ENCODE peak calls at places on chromosome 20, in eight cellular contexts. C is thoracic aorta; W is mammary epithelial cell; J is lower lobe of right lung; E is A549; G is DND-41; N is cardiac muscle cell; R is CD4-positive, CD25-positive, alpha-beta regulatory T cell. K is an unnamed sample. For H3K4me1, the result is how much of the 10 kb centered on the place peaks cover.

GRCh38 chr20:38337561-38338140 is 8.6 kb upstream of the LBP start:
- DNase-seq in C (no peak), W (peak), J (no peak), E (peak), G (no peak), N (peak), R (no peak), K (peak)

GRCh38 chr20:33370296-33370695 is 31.0 kb downstream of the CDK5RAP1 start:
- DNase-seq in C (no peak), W (no peak), J (no peak), E (no peak), G (no peak), N (no peak), R (peak), K (peak)

GRCh38 chr20:2234788-2235187 is 61.0 kb upstream of the TGM3 start:
- DNase-seq in C (no peak), W (no peak), J (no peak), E (no peak), G (no peak), N (no peak), R (no peak), K (no peak)

GRCh38 chr20:18991012-18991411 is 177.4 kb downstream of the SCP2D1 start:
- DNase-seq in C (no peak), W (no peak), J (no peak), E (no peak), G (no peak), N (no peak), R (no peak), K (no peak)

GRCh38 chr20:40689100-40689942 is at the start of gene MAFB:
- DNase-seq in C (peak), W (peak), J (peak), E (peak), G (peak), N (peak), R (no peak), K (peak)

GRCh38 chr20:38214871-38215788 is 45.4 kb downstream of the KIAA1755 start:
- DNase-seq in C (no peak), W (no peak), J (no peak), E (no peak), G (no peak), N (no peak), R (no peak), K (no peak)

GRCh38 chr20:41086402-41087324 is 50.7 kb upstream of the PLCG1 start:
- DNase-seq in C (no peak), W (peak), J (no peak), E (no peak), G (no peak), N (no peak), R (no peak), K (no peak)

GRCh38 chr20:47380481-47380880 is 24.0 kb upstream of the ZMYND8 start:
- DNase-seq in C (no peak), W (no peak), J (no peak), E (no peak), G (no peak), N (no peak), R (no peak), K (no peak)

GRCh38 chr20:19944772-19945459 is 72.2 kb upstream of the NAA20 start:
- DNase-seq in C (no peak), W (peak), J (no peak), E (no peak), G (no peak), N (no peak), R (no peak), K (no peak)

GRCh38 chr20:48948612-48949011 is 27.1 kb downstream of the ARFGEF2 start:
- DNase-seq in C (no peak), W (no peak), J (no peak), E (no peak), G (no peak), N (no peak), R (no peak), K (no peak)

GRCh38 chr20:41616228-41616627 is 1.9 kb downstream of the CHD6 start:
- DNase-seq in C (no peak), W (no peak), J (no peak), E (no peak), G (no peak), N (no peak), R (no peak), K (no peak)

GRCh38 chr20:25272223-25273000 is 24.5 kb downstream of the PYGB start:
- DNase-seq in C (no peak), W (no peak), J (peak), E (no peak), G (no peak), N (no peak), R (no peak), K (no peak)

GRCh38 chr20:7843613-7844012 is 96.6 kb downstream of the HAO1 start:
- DNase-seq in C (no peak), W (peak), J (no peak), E (no peak), G (no peak), N (no peak), R (no peak), K (peak)

GRCh38 chr20:60788070-60788469 is 464.0 kb upstream of the CDH4 start:
- DNase-seq in C (no peak), W (no peak), J (no peak), E (no peak), G (no peak), N (no peak), R (no peak), K (no peak)

GRCh38 chr20:38063911-38064310 is 30.4 kb downstream of the RPRD1B start:
- DNase-seq in C (no peak), W (no peak), J (no peak), E (no peak), G (no peak), N (no peak), R (no peak), K (no peak)

GRCh38 chr20:47502801-47503239 is 1.1 kb downstream of the NCOA3 start:
- DNase-seq in C (no peak), W (peak), J (no peak), E (peak), G (peak), N (peak), R (no peak), K (peak)

GRCh38 chr20:56328861-56329260 is 29.9 kb upstream of the FAM210B start:
- DNase-seq in C (no peak), W (peak), J (no peak), E (no peak), G (peak), N (peak), R (no peak), K (no peak)

GRCh38 chr20:39861381-39861780 is 827.7 kb downstream of the MAFB start:
- DNase-seq in C (no peak), W (no peak), J (no peak), E (no peak), G (no peak), N (no peak), R (no peak), K (no peak)

GRCh38 chr20:41141153-41141815 is 3.9 kb downstream of the PLCG1 start:
- DNase-seq in C (no peak), W (no peak), J (no peak), E (no peak), G (no peak), N (no peak), R (no peak), K (no peak)

GRCh38 chr20:3101737-3102574 is 17.4 kb upstream of the AVP start:
- DNase-seq in C (no peak), W (no peak), J (no peak), E (no peak), G (peak), N (no peak), R (peak), K (no peak)

GRCh38 chr20:11090751-11091150 is 417.0 kb upstream of the JAG1 start:
- DNase-seq in C (no peak), W (no peak), J (no peak), E (no peak), G (no peak), N (no peak), R (no peak), K (no peak)

GRCh38 chr20:58716476-58717277 is 24.1 kb downstream of the NPEPL1 start:
- DNase-seq in C (no peak), W (no peak), J (no peak), E (no peak), G (peak), N (no peak), R (no peak), K (peak)

GRCh38 chr20:17504326-17504897 is 26.8 kb downstream of the BFSP1 start:
- DNase-seq in C (no peak), W (no peak), J (no peak), E (no peak), G (no peak), N (no peak), R (no peak), K (peak)

GRCh38 chr20:39016496-39016895 is 54.4 kb downstream of the DHX35 start:
- DNase-seq in C (no peak), W (peak), J (no peak), E (no peak), G (no peak), N (no peak), R (no peak), K (no peak)

GRCh38 chr20:59657459-59658046 is 53.2 kb downstream of the PHACTR3 start:
- DNase-seq in C (no peak), W (no peak), J (no peak), E (no peak), G (no peak), N (no peak), R (no peak), K (no peak)

GRCh38 chr20:13008761-13009681 is at the start of gene SPTLC3:
- DNase-seq in C (no peak), W (peak), J (no peak), E (no peak), G (no peak), N (peak), R (no peak), K (peak)

GRCh38 chr20:25178563-25179438 is 16.7 kb upstream of the ENTPD6 start:
- DNase-seq in C (no peak), W (peak), J (peak), E (peak), G (peak), N (peak), R (no peak), K (no peak)

GRCh38 chr20:36607586-36608387 is 2.2 kb downstream of the RAB5IF start:
- DNase-seq in C (no peak), W (peak), J (no peak), E (peak), G (no peak), N (no peak), R (no peak), K (peak)

GRCh38 chr20:8642247-8642646 is 426.6 kb upstream of the PLCB4 start:
- DNase-seq in C (no peak), W (peak), J (no peak), E (no peak), G (no peak), N (no peak), R (no peak), K (no peak)

GRCh38 chr20:4633780-4634179 is 87.9 kb upstream of the PRND start:
- DNase-seq in C (no peak), W (peak), J (no peak), E (no peak), G (no peak), N (no peak), R (no peak), K (no peak)

GRCh38 chr20:31815408-31816188 is 3.6 kb upstream of the MYLK2 start:
- DNase-seq in C (no peak), W (no peak), J (no peak), E (no peak), G (no peak), N (peak), R (no peak), K (no peak)

GRCh38 chr20:20741067-20742045 is 28.9 kb upstream of the RALGAPA2 start:
- DNase-seq in C (no peak), W (no peak), J (no peak), E (no peak), G (no peak), N (no peak), R (no peak), K (no peak)

GRCh38 chr20:47188540-47188939 is 168.0 kb downstream of the ZMYND8 start:
- DNase-seq in C (no peak), W (no peak), J (no peak), E (no peak), G (peak), N (no peak), R (no peak), K (no peak)

GRCh38 chr20:24992420-24993205 is at the start of gene APMAP:
- DNase-seq in C (peak), W (peak), J (peak), E (peak), G (peak), N (peak), R (peak), K (peak)

GRCh38 chr20:3777726-3778629 is 3.3 kb downstream of the SPEF1 start:
- DNase-seq in C (no peak), W (peak), J (peak), E (peak), G (no peak), N (peak), R (peak), K (peak)

GRCh38 chr20:58711266-58712051 is 18.9 kb downstream of the NPEPL1 start:
- DNase-seq in C (no peak), W (no peak), J (no peak), E (no peak), G (no peak), N (no peak), R (no peak), K (peak)

GRCh38 chr20:36845288-36845969 is 30.5 kb upstream of the TLDC2 start:
- DNase-seq in C (no peak), W (no peak), J (no peak), E (no peak), G (no peak), N (no peak), R (no peak), K (no peak)

GRCh38 chr20:62605236-62605948 is 36.9 kb upstream of the SLCO4A1 start:
- DNase-seq in C (no peak), W (no peak), J (no peak), E (no peak), G (no peak), N (no peak), R (no peak), K (no peak)
- H3K4me1 ChIP-seq in C (under half), W (under half), J (half or more), E (under half), G (under half), N (under half), R (under half), K (under half)

GRCh38 chr20:61802721-61803311 is 262.9 kb downstream of the TAF4 start:
- DNase-seq in C (no peak), W (peak), J (peak), E (no peak), G (no peak), N (no peak), R (no peak), K (no peak)
- H3K4me1 ChIP-seq in C (under half), W (under half), J (under half), E (under half), G (under half), N (under half), R (under half), K (under half)

DNA sequence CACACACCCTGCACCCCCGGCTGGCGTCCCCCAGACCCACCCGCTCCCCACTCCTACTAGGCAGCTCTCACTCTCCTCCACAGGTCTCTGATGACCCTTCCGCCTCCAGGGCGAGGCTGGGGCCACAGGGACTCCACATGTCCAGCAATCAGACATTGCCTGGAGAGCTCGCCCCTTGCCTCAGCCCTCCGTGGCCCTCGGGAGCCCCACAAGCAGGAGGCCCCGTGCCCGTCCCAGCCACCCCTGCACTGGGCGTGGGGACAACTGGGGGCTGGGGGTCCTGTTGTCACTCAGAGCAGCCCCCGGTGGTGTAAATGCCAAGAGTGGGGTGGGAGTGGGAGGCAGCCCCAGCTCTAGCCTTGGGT is 1.5 kb downstream of the COL20A1 start:
- DNase-seq in C (no peak), W (no peak), J (no peak), E (no peak), G (no peak), N (no peak), R (no peak), K (no peak)
- H3K4me1 ChIP-seq in C (under half), W (under half), J (under half), E (under half), G (under half), N (under half), R (under half), K (under half)

DNA sequence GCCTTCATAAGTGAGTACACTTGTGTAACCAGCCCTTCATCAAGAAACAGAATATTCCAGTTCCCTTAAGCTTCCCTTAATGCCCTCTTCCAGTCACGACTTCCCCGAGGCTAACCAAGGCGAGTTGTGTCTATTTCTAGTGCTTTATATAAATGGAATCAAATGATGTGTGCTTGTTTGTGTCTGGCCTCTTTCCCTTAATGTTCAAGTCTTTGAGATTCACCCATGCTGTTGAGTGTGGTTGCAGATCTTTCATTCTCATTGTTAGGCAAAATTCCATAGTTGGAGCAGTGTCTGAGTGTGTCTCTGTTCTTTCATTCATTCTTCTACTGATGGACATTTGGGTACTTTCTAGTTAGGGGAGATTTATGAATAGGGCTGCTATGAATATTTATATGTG is 135.0 kb downstream of the CEBPB start:
- DNase-seq in C (no peak), W (no peak), J (no peak), E (no peak), G (no peak), N (no peak), R (no peak), K (no peak)
- H3K4me1 ChIP-seq in C (under half), W (under half), J (under half), E (under half), G (under half), N (under half), R (under half), K (under half)

GRCh38 chr20:44494681-44495080 is 19.0 kb downstream of the TTPAL start:
- DNase-seq in C (no peak), W (no peak), J (no peak), E (no peak), G (no peak), N (no peak), R (no peak), K (no peak)
- H3K4me1 ChIP-seq in C (under half), W (under half), J (under half), E (under half), G (under half), N (under half), R (under half), K (under half)

K was measured in colonic mucosa.